ENCODE peak calls at places on chromosomes 1 and 21, in ten cellular contexts. One of them, this sample, is unnamed.

GRCh38 chr1:63621075-63621474 is 27.9 kb downstream of the PGM1 start:
- DNase-seq in heart left ventricle: no peak
- DNase-seq in foreskin fibroblast: no peak
- DNase-seq in colonic mucosa: no peak
- DNase-seq in glutamatergic neuron: no peak
- DNase-seq in H9: no peak
- DNase-seq in endothelial cell: no peak
- DNase-seq in mucosa of descending colon: no peak
- DNase-seq in hepatocyte: no peak
- DNase-seq in cardiac fibroblast: no peak
- DNase-seq in this sample: no peak

GRCh38 chr1:54791880-54792522 is 9.1 kb downstream of the TTC22 start:
- DNase-seq in cardiac fibroblast: peak
- DNase-seq in mucosa of descending colon: no peak
- DNase-seq in foreskin fibroblast: peak
- DNase-seq in colonic mucosa: peak
- DNase-seq in hepatocyte: peak
- DNase-seq in heart left ventricle: no peak
- DNase-seq in glutamatergic neuron: peak
- DNase-seq in H9: peak
- DNase-seq in endothelial cell: peak
- DNase-seq in this sample: no peak

GRCh38 chr21:42654913-42655796 is 1.7 kb downstream of the PDE9A start:
- DNase-seq in heart left ventricle: peak
- DNase-seq in cardiac fibroblast: no peak
- DNase-seq in mucosa of descending colon: peak
- DNase-seq in colonic mucosa: peak
- DNase-seq in H9: no peak
- DNase-seq in hepatocyte: no peak
- DNase-seq in foreskin fibroblast: no peak
- DNase-seq in glutamatergic neuron: no peak
- DNase-seq in endothelial cell: no peak
- DNase-seq in this sample: no peak

GRCh38 chr1:203667616-203668015 is 41.0 kb downstream of the ATP2B4 start:
- DNase-seq in cardiac fibroblast: no peak
- DNase-seq in foreskin fibroblast: no peak
- DNase-seq in H9: no peak
- DNase-seq in glutamatergic neuron: no peak
- DNase-seq in endothelial cell: no peak
- DNase-seq in heart left ventricle: no peak
- DNase-seq in hepatocyte: peak
- DNase-seq in mucosa of descending colon: no peak
- DNase-seq in colonic mucosa: no peak
- DNase-seq in this sample: no peak

GRCh38 chr1:6795203-6795602 is 9.9 kb downstream of the CAMTA1 start:
- DNase-seq in colonic mucosa: no peak
- DNase-seq in endothelial cell: no peak
- DNase-seq in foreskin fibroblast: no peak
- DNase-seq in mucosa of descending colon: no peak
- DNase-seq in cardiac fibroblast: no peak
- DNase-seq in heart left ventricle: no peak
- DNase-seq in H9: no peak
- DNase-seq in glutamatergic neuron: no peak
- DNase-seq in hepatocyte: no peak
- DNase-seq in this sample: no peak

GRCh38 chr21:26806734-26807372 is 38.4 kb downstream of the ADAMTS1 start:
- DNase-seq in H9: no peak
- DNase-seq in hepatocyte: no peak
- DNase-seq in endothelial cell: no peak
- DNase-seq in foreskin fibroblast: no peak
- DNase-seq in heart left ventricle: no peak
- DNase-seq in glutamatergic neuron: no peak
- DNase-seq in colonic mucosa: no peak
- DNase-seq in cardiac fibroblast: no peak
- DNase-seq in mucosa of descending colon: no peak
- DNase-seq in this sample: no peak

GRCh38 chr1:58238846-58239245 is 307.7 kb downstream of the OMA1 start:
- DNase-seq in H9: no peak
- DNase-seq in endothelial cell: no peak
- DNase-seq in heart left ventricle: no peak
- DNase-seq in mucosa of descending colon: no peak
- DNase-seq in glutamatergic neuron: no peak
- DNase-seq in colonic mucosa: no peak
- DNase-seq in hepatocyte: no peak
- DNase-seq in cardiac fibroblast: no peak
- DNase-seq in foreskin fibroblast: no peak
- DNase-seq in this sample: no peak

GRCh38 chr1:46489169-46489637 is 433 bp upstream of the DMBX1 start:
- DNase-seq in colonic mucosa: no peak
- DNase-seq in cardiac fibroblast: no peak
- DNase-seq in heart left ventricle: peak
- DNase-seq in endothelial cell: no peak
- DNase-seq in mucosa of descending colon: no peak
- DNase-seq in foreskin fibroblast: no peak
- DNase-seq in glutamatergic neuron: no peak
- DNase-seq in H9: no peak
- DNase-seq in hepatocyte: peak
- DNase-seq in this sample: no peak

DNA sequence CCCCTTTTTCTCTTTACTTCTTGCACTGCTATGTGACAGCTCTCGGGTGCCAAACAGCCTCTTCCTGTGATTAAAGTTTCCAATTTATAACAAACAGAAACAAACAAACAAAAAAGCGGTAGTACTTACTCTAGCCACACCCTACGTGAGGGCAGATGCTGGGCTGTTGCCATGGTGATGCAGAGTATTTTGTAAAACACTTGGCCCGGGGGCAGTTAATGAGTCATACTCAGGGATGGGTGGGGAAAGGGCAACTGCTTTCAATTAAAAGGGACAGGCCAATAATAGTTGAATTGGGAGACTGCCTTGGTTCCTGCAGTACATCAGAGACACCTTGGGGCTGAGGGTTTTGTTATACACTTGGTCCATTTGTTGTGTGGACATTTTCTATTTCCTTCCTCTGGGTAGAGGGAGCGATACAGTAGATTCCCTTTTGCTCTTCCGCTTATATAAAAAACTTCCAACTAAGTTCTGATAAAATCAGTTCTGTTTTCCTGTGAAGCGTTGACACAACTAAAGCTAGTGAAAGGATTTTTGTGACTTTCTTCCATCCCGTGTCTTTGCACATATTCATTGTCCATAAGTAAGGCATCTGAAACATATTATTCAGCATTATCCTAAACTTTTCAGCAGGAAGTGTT is 36.5 kb upstream of the THEM4 start:
- DNase-seq in foreskin fibroblast: peak
- DNase-seq in colonic mucosa: peak
- DNase-seq in mucosa of descending colon: peak
- DNase-seq in endothelial cell: peak
- DNase-seq in heart left ventricle: peak
- DNase-seq in glutamatergic neuron: peak
- DNase-seq in H9: peak
- DNase-seq in hepatocyte: peak
- DNase-seq in cardiac fibroblast: peak
- DNase-seq in this sample: peak
- TF ChIP-seq CTCF in foreskin fibroblast: no peak
- TF ChIP-seq CTCF in colonic mucosa: no peak
- TF ChIP-seq CTCF in mucosa of descending colon: no peak
- TF ChIP-seq CTCF in endothelial cell: no peak
- TF ChIP-seq CTCF in heart left ventricle: no peak
- TF ChIP-seq CTCF in glutamatergic neuron: no peak
- TF ChIP-seq CTCF in H9: no peak
- TF ChIP-seq CTCF in hepatocyte: no peak
- TF ChIP-seq CTCF in cardiac fibroblast: no peak
- TF ChIP-seq CTCF in this sample: no peak

GRCh38 chr1:210396541-210396940 is 67.8 kb downstream of the HHAT start:
- DNase-seq in mucosa of descending colon: no peak
- DNase-seq in glutamatergic neuron: no peak
- DNase-seq in foreskin fibroblast: no peak
- DNase-seq in hepatocyte: no peak
- DNase-seq in cardiac fibroblast: no peak
- DNase-seq in H9: no peak
- DNase-seq in colonic mucosa: no peak
- DNase-seq in heart left ventricle: no peak
- DNase-seq in endothelial cell: no peak
- DNase-seq in this sample: no peak

GRCh38 chr1:210397252-210397651 is 68.5 kb downstream of the HHAT start:
- DNase-seq in heart left ventricle: no peak
- DNase-seq in endothelial cell: no peak
- DNase-seq in hepatocyte: no peak
- DNase-seq in H9: no peak
- DNase-seq in foreskin fibroblast: no peak
- DNase-seq in cardiac fibroblast: peak
- DNase-seq in mucosa of descending colon: no peak
- DNase-seq in colonic mucosa: no peak
- DNase-seq in glutamatergic neuron: no peak
- DNase-seq in this sample: no peak

GRCh38 chr1:210400043-210400840 is 71.5 kb downstream of the HHAT start:
- DNase-seq in hepatocyte: peak
- DNase-seq in foreskin fibroblast: peak
- DNase-seq in colonic mucosa: peak
- DNase-seq in endothelial cell: peak
- DNase-seq in mucosa of descending colon: no peak
- DNase-seq in glutamatergic neuron: peak
- DNase-seq in cardiac fibroblast: peak
- DNase-seq in heart left ventricle: no peak
- DNase-seq in H9: peak
- DNase-seq in this sample: no peak

GRCh38 chr1:210397681-210398080 is 69.0 kb downstream of the HHAT start:
- DNase-seq in endothelial cell: no peak
- DNase-seq in glutamatergic neuron: no peak
- DNase-seq in H9: no peak
- DNase-seq in hepatocyte: no peak
- DNase-seq in foreskin fibroblast: no peak
- DNase-seq in heart left ventricle: no peak
- DNase-seq in cardiac fibroblast: no peak
- DNase-seq in colonic mucosa: no peak
- DNase-seq in mucosa of descending colon: no peak
- DNase-seq in this sample: no peak

GRCh38 chr1:210394281-210394798 is 65.6 kb downstream of the HHAT start:
- DNase-seq in endothelial cell: no peak
- DNase-seq in foreskin fibroblast: no peak
- DNase-seq in H9: no peak
- DNase-seq in mucosa of descending colon: no peak
- DNase-seq in colonic mucosa: no peak
- DNase-seq in hepatocyte: no peak
- DNase-seq in cardiac fibroblast: peak
- DNase-seq in heart left ventricle: no peak
- DNase-seq in glutamatergic neuron: no peak
- DNase-seq in this sample: no peak
- TF ChIP-seq CTCF in endothelial cell: no peak
- TF ChIP-seq CTCF in foreskin fibroblast: no peak
- TF ChIP-seq CTCF in H9: no peak
- TF ChIP-seq CTCF in mucosa of descending colon: no peak
- TF ChIP-seq CTCF in colonic mucosa: no peak
- TF ChIP-seq CTCF in hepatocyte: no peak
- TF ChIP-seq CTCF in cardiac fibroblast: no peak
- TF ChIP-seq CTCF in heart left ventricle: no peak
- TF ChIP-seq CTCF in glutamatergic neuron: no peak
- TF ChIP-seq CTCF in this sample: no peak

GRCh38 chr1:85134583-85135455 is 66.0 kb downstream of the SYDE2 start:
- DNase-seq in colonic mucosa: peak
- DNase-seq in H9: no peak
- DNase-seq in glutamatergic neuron: no peak
- DNase-seq in mucosa of descending colon: no peak
- DNase-seq in cardiac fibroblast: peak
- DNase-seq in heart left ventricle: no peak
- DNase-seq in endothelial cell: no peak
- DNase-seq in foreskin fibroblast: peak
- DNase-seq in hepatocyte: peak
- DNase-seq in this sample: no peak

GRCh38 chr1:85137660-85138059 is 63.2 kb downstream of the SYDE2 start:
- DNase-seq in cardiac fibroblast: no peak
- DNase-seq in endothelial cell: no peak
- DNase-seq in foreskin fibroblast: no peak
- DNase-seq in glutamatergic neuron: no peak
- DNase-seq in hepatocyte: peak
- DNase-seq in colonic mucosa: peak
- DNase-seq in H9: no peak
- DNase-seq in heart left ventricle: peak
- DNase-seq in mucosa of descending colon: peak
- DNase-seq in this sample: no peak

GRCh38 chr1:85135456-85135798 is 65.4 kb downstream of the SYDE2 start:
- DNase-seq in glutamatergic neuron: no peak
- DNase-seq in H9: no peak
- DNase-seq in hepatocyte: peak
- DNase-seq in heart left ventricle: no peak
- DNase-seq in endothelial cell: no peak
- DNase-seq in colonic mucosa: peak
- DNase-seq in foreskin fibroblast: no peak
- DNase-seq in mucosa of descending colon: no peak
- DNase-seq in cardiac fibroblast: no peak
- DNase-seq in this sample: no peak

GRCh38 chr1:85132078-85132715 is 68.6 kb downstream of the SYDE2 start:
- DNase-seq in heart left ventricle: no peak
- DNase-seq in hepatocyte: no peak
- DNase-seq in mucosa of descending colon: no peak
- DNase-seq in glutamatergic neuron: no peak
- DNase-seq in foreskin fibroblast: peak
- DNase-seq in colonic mucosa: no peak
- DNase-seq in endothelial cell: no peak
- DNase-seq in H9: no peak
- DNase-seq in cardiac fibroblast: no peak
- DNase-seq in this sample: no peak

DNA sequence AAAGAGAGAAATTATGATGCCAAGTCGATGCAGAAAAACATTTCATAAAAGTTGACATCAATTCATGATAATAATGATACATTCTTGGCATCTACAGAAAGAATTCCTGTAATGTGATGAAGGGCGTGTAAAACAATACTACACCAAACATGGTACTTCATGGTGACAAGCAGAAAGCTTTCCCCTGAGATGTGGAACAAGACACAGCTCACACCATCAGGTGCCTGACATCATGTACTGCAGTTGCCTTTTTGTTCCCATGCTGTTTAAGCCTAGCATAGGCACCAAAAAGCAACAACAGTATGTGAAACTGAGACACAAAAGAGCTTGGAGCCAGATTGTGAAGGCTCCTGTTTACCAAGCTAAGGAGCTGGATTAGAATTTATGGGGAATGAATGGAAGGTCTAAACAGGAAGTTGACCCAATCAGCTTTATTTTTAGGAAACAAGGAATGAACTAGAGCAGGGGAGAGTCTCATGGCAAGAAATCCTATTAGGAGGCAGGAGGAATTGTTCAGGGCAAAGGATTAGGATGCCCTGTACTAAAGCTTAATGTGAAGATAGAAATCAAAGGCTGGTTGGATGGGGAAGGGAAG is 67.2 kb downstream of the SYDE2 start:
- DNase-seq in endothelial cell: no peak
- DNase-seq in foreskin fibroblast: no peak
- DNase-seq in glutamatergic neuron: no peak
- DNase-seq in hepatocyte: no peak
- DNase-seq in heart left ventricle: no peak
- DNase-seq in mucosa of descending colon: no peak
- DNase-seq in colonic mucosa: no peak
- DNase-seq in cardiac fibroblast: peak
- DNase-seq in H9: no peak
- DNase-seq in this sample: no peak
- TF ChIP-seq CTCF in endothelial cell: no peak
- TF ChIP-seq CTCF in foreskin fibroblast: no peak
- TF ChIP-seq CTCF in glutamatergic neuron: no peak
- TF ChIP-seq CTCF in hepatocyte: no peak
- TF ChIP-seq CTCF in heart left ventricle: no peak
- TF ChIP-seq CTCF in mucosa of descending colon: no peak
- TF ChIP-seq CTCF in colonic mucosa: no peak
- TF ChIP-seq CTCF in cardiac fibroblast: no peak
- TF ChIP-seq CTCF in H9: no peak
- TF ChIP-seq CTCF in this sample: no peak

DNA sequence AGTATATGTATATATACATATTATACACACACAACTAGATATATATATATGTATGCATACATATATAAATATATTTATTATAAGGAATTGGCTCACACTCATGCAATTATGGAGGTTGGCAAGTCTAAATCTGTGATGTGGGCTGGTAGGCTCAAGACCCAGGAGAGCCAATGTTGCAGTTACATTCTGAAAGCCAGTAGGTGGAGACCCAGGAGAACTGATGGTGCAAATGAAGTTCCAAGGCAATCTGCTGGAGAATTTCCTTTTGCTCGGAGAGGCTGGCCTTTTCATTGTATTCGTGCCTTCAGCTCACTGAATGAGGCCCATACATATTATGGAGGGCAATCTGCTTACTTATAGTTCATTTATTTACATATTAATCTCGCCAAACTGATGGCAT is 9.4 kb downstream of the IVL start:
- DNase-seq in endothelial cell: peak
- DNase-seq in heart left ventricle: no peak
- DNase-seq in colonic mucosa: no peak
- DNase-seq in cardiac fibroblast: peak
- DNase-seq in glutamatergic neuron: no peak
- DNase-seq in H9: no peak
- DNase-seq in foreskin fibroblast: no peak
- DNase-seq in mucosa of descending colon: no peak
- DNase-seq in hepatocyte: no peak
- DNase-seq in this sample: no peak
- TF ChIP-seq CTCF in endothelial cell: no peak
- TF ChIP-seq CTCF in heart left ventricle: no peak
- TF ChIP-seq CTCF in colonic mucosa: no peak
- TF ChIP-seq CTCF in cardiac fibroblast: no peak
- TF ChIP-seq CTCF in glutamatergic neuron: no peak
- TF ChIP-seq CTCF in H9: peak
- TF ChIP-seq CTCF in foreskin fibroblast: no peak
- TF ChIP-seq CTCF in mucosa of descending colon: no peak
- TF ChIP-seq CTCF in hepatocyte: no peak
- TF ChIP-seq CTCF in this sample: no peak

This sample was measured in omental fat pad.